ENCODE peak calls at places on chromosomes 3 and 15, in four cellular contexts. One of them, this sample, is unnamed.

GRCh38 chr3:191637611-191638010 is 176.6 kb downstream of the PYDC2 start:
- DNase-seq in OCI-LY7: no peak
- DNase-seq in PC-3: no peak
- DNase-seq in CD8-positive, alpha-beta T cell: no peak
- DNase-seq in this sample: no peak

GRCh38 chr15:50865515-50866370 is 42.7 kb upstream of the AP4E1 start:
- DNase-seq in OCI-LY7: no peak
- DNase-seq in PC-3: no peak
- DNase-seq in CD8-positive, alpha-beta T cell: no peak
- DNase-seq in this sample: no peak

GRCh38 chr15:94792166-94792565 is 560.8 kb downstream of the MCTP2 start:
- DNase-seq in OCI-LY7: no peak
- DNase-seq in PC-3: peak; percentile 41
- DNase-seq in CD8-positive, alpha-beta T cell: no peak
- DNase-seq in this sample: no peak

GRCh38 chr15:69723404-69724097 is 270.9 kb downstream of the RPLP1 start:
- DNase-seq in OCI-LY7: peak; percentile 40
- DNase-seq in PC-3: no peak
- DNase-seq in CD8-positive, alpha-beta T cell: no peak
- DNase-seq in this sample: no peak

GRCh38 chr3:160184655-160185054 is 40.6 kb upstream of the C3orf80 start:
- DNase-seq in OCI-LY7: no peak
- DNase-seq in PC-3: no peak
- DNase-seq in CD8-positive, alpha-beta T cell: no peak
- DNase-seq in this sample: peak; percentile 6

GRCh38 chr15:65376767-65377104 is 1.1 kb downstream of the IGDCC3 start:
- DNase-seq in OCI-LY7: no peak
- DNase-seq in PC-3: no peak
- DNase-seq in CD8-positive, alpha-beta T cell: no peak
- DNase-seq in this sample: no peak

GRCh38 chr3:152105446-152105845 is 163.3 kb upstream of the MBNL1 start:
- DNase-seq in OCI-LY7: no peak
- DNase-seq in PC-3: no peak
- DNase-seq in CD8-positive, alpha-beta T cell: no peak
- DNase-seq in this sample: no peak

GRCh38 chr15:94205366-94205765 is 26.0 kb upstream of the MCTP2 start:
- DNase-seq in OCI-LY7: no peak
- DNase-seq in PC-3: no peak
- DNase-seq in CD8-positive, alpha-beta T cell: no peak
- DNase-seq in this sample: no peak

GRCh38 chr15:31269961-31270575 is 56.6 kb upstream of the KLF13 start:
- DNase-seq in OCI-LY7: no peak
- DNase-seq in PC-3: no peak
- DNase-seq in CD8-positive, alpha-beta T cell: no peak
- DNase-seq in this sample: no peak

GRCh38 chr15:43135351-43135750 is 2.0 kb downstream of the TMEM62 start:
- DNase-seq in OCI-LY7: no peak
- DNase-seq in PC-3: no peak
- DNase-seq in CD8-positive, alpha-beta T cell: no peak
- DNase-seq in this sample: no peak

GRCh38 chr3:141020139-141020940 is 30.8 kb upstream of the SPSB4 start:
- DNase-seq in OCI-LY7: no peak
- DNase-seq in PC-3: no peak
- DNase-seq in CD8-positive, alpha-beta T cell: no peak
- DNase-seq in this sample: no peak

GRCh38 chr15:90598053-90598577 is 68.4 kb downstream of the CRTC3 start:
- DNase-seq in OCI-LY7: peak; percentile 57
- DNase-seq in PC-3: no peak
- DNase-seq in CD8-positive, alpha-beta T cell: no peak
- DNase-seq in this sample: peak; percentile 74

GRCh38 chr15:37907136-37907535 is 27.3 kb upstream of the TMCO5A start:
- DNase-seq in OCI-LY7: no peak
- DNase-seq in PC-3: peak; percentile 71
- DNase-seq in CD8-positive, alpha-beta T cell: no peak
- DNase-seq in this sample: no peak

GRCh38 chr3:71466483-71466882 is 117.0 kb downstream of the FOXP1 start:
- DNase-seq in OCI-LY7: no peak
- DNase-seq in PC-3: peak; percentile 72
- DNase-seq in CD8-positive, alpha-beta T cell: no peak
- DNase-seq in this sample: no peak

GRCh38 chr15:36400936-36401585 is 178.4 kb upstream of the CDIN1 start:
- DNase-seq in OCI-LY7: no peak
- DNase-seq in PC-3: no peak
- DNase-seq in CD8-positive, alpha-beta T cell: no peak
- DNase-seq in this sample: no peak

GRCh38 chr3:128787256-128788253 is 61.6 kb downstream of the RAB7A start:
- DNase-seq in OCI-LY7: peak; percentile 31
- DNase-seq in PC-3: peak; percentile 70
- DNase-seq in CD8-positive, alpha-beta T cell: peak; percentile 40
- DNase-seq in this sample: no peak

GRCh38 chr3:157906627-157907026 is 199.6 kb downstream of the SHOX2 start:
- DNase-seq in OCI-LY7: no peak
- DNase-seq in PC-3: peak; percentile 57
- DNase-seq in CD8-positive, alpha-beta T cell: no peak
- DNase-seq in this sample: no peak

GRCh38 chr3:112499328-112499727 is at the start of gene BTLA:
- DNase-seq in OCI-LY7: peak; percentile 74
- DNase-seq in PC-3: no peak
- DNase-seq in CD8-positive, alpha-beta T cell: peak; percentile 11
- DNase-seq in this sample: peak; percentile 57
- H3K4me3 ChIP-seq in OCI-LY7: peak within 1 kb of the TSS; percentile 72
- H3K4me3 ChIP-seq in PC-3: no peak within 1 kb of the TSS
- H3K4me3 ChIP-seq in CD8-positive, alpha-beta T cell: peak within 1 kb of the TSS; percentile 31
- H3K4me3 ChIP-seq in this sample: peak within 1 kb of the TSS; percentile 83

DNA sequence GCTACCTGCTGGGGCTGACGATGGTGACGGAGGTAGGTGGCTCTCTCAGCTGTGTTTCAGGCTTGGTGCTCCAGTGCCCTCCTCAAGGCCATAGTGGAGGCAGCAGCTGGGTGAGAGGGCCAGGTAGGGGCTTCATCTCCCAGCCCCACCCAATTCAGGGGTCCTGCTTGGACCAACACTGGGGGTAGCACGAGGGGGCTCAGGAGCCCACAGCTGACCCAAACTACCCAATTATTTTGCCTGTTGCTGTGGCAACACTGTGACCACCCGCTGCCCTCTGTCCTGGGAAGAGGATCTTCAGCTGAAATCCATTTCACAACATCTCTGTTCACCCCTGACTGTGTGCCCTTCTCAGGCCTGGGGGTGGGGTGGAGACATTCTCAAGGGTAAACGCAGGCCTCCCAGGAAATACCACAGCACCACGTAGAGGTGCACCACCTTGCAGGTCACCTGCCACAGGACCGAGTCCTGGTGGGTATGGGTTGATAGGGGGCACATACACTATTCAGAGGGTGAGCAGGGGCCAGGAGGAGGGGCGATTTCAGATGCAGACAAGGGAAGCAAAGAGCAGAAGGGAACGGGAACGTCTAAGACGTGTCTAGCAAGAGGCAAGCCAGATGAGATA is 62.7 kb downstream of the GRIP2 start:
- DNase-seq in OCI-LY7: no peak
- DNase-seq in PC-3: no peak
- DNase-seq in CD8-positive, alpha-beta T cell: no peak
- DNase-seq in this sample: no peak
- TF ChIP-seq CTCF in OCI-LY7: no peak
- TF ChIP-seq CTCF in PC-3: no peak
- TF ChIP-seq CTCF in CD8-positive, alpha-beta T cell: no peak
- TF ChIP-seq CTCF in this sample: no peak

DNA sequence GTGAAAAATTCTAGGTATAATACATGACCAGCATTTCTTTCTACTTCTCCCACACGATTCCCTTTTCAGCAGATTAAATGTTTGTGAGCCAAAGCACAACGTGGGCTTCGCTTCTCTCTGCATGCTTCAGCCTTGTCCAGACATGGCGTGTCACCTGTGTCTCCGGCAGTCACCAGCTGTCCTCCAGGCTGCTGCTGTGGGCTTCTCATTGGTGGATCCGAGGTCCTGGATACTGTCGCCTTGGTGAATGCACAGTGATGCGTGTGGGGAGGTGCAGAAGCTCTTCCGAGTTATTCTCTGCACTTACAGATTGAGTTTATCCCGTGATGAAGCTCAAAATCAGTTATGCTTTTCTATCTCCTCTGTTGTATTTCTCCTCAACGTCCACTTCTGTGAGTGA is 23.0 kb upstream of the GOLGA8J start:
- DNase-seq in OCI-LY7: no peak
- DNase-seq in PC-3: no peak
- DNase-seq in CD8-positive, alpha-beta T cell: no peak
- DNase-seq in this sample: no peak
- H3K36me3 ChIP-seq in OCI-LY7: no peaks in the 10 kb centered on the region
- H3K36me3 ChIP-seq in PC-3: no peaks in the 10 kb centered on the region
- H3K36me3 ChIP-seq in CD8-positive, alpha-beta T cell: no peaks in the 10 kb centered on the region
- H3K36me3 ChIP-seq in this sample: no peaks in the 10 kb centered on the region

GRCh38 chr3:4826237-4827100 is 152.8 kb upstream of the BHLHE40 start:
- DNase-seq in OCI-LY7: no peak
- DNase-seq in PC-3: no peak
- DNase-seq in CD8-positive, alpha-beta T cell: no peak
- DNase-seq in this sample: no peak
- H3K4me3 ChIP-seq in OCI-LY7: no peak overlapping the region
- H3K4me3 ChIP-seq in PC-3: no peak overlapping the region
- H3K4me3 ChIP-seq in CD8-positive, alpha-beta T cell: peak overlapping the region; percentile 0
- H3K4me3 ChIP-seq in this sample: no peak overlapping the region

GRCh38 chr15:74725845-74726773 is 781 bp upstream of the CYP1A1 start:
- DNase-seq in OCI-LY7: no peak
- DNase-seq in PC-3: peak; percentile 17
- DNase-seq in CD8-positive, alpha-beta T cell: peak; percentile 37
- DNase-seq in this sample: peak; percentile 64
- TF ChIP-seq CTCF in OCI-LY7: no peak
- TF ChIP-seq CTCF in PC-3: no peak
- TF ChIP-seq CTCF in CD8-positive, alpha-beta T cell: peak; percentile 25
- TF ChIP-seq CTCF in this sample: no peak

GRCh38 chr3:66406841-66407240 is 94.0 kb downstream of the LRIG1 start:
- DNase-seq in OCI-LY7: no peak
- DNase-seq in PC-3: no peak
- DNase-seq in CD8-positive, alpha-beta T cell: no peak
- DNase-seq in this sample: no peak
- H3K36me3 ChIP-seq in OCI-LY7: peaks cover 99% of the 10 kb centered on the region
- H3K36me3 ChIP-seq in PC-3: no peaks in the 10 kb centered on the region
- H3K36me3 ChIP-seq in CD8-positive, alpha-beta T cell: no peaks in the 10 kb centered on the region
- H3K36me3 ChIP-seq in this sample: peaks cover 24% of the 10 kb centered on the region

GRCh38 chr15:88604972-88605506 is 16.1 kb upstream of the AEN start:
- DNase-seq in OCI-LY7: no peak
- DNase-seq in PC-3: no peak
- DNase-seq in CD8-positive, alpha-beta T cell: no peak
- DNase-seq in this sample: no peak
- H3K4me3 ChIP-seq in OCI-LY7: no peak overlapping the region
- H3K4me3 ChIP-seq in PC-3: no peak overlapping the region
- H3K4me3 ChIP-seq in CD8-positive, alpha-beta T cell: no peak overlapping the region
- H3K4me3 ChIP-seq in this sample: no peak overlapping the region

DNA sequence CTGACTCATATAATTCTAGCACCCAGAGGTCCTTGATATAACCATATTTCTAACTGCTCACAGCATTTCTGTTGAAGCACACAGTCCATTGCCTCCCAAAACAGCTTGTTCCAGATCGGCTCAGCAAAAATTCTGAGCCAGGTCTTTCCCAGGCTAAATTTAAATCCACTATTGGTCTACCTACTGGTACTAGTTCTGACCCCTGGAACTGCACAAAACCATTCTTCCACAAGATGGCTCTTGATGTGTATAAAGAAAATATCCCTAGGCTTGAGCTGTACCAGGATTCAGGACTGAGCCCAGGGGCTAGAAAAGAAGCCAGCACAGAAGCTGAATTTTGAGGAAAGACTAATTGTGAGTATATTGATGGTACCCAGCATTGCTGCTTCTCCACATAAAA is 75.4 kb upstream of the ABHD17C start:
- DNase-seq in OCI-LY7: no peak
- DNase-seq in PC-3: peak; percentile 13
- DNase-seq in CD8-positive, alpha-beta T cell: no peak
- DNase-seq in this sample: no peak
- TF ChIP-seq CTCF in OCI-LY7: no peak
- TF ChIP-seq CTCF in PC-3: peak; percentile 29
- TF ChIP-seq CTCF in CD8-positive, alpha-beta T cell: no peak
- TF ChIP-seq CTCF in this sample: peak; percentile 26